ENCODE peak calls at places on chromosomes 12 and 14, in nine cellular contexts. W, I, F, G, U, A, X, M and D are unnamed samples. For H3K4me1, the result is how much of the 10 kb centered on the place peaks cover.

GRCh38 chr12:122090759-122091535 is 12.4 kb downstream of the MLXIP start:
- DNase-seq in W (peak), I (peak), F (no peak), G (peak), U (no peak), A (no peak), X (peak), M (peak), D (no peak)

GRCh38 chr14:56046546-56046945 is 71.7 kb upstream of the PELI2 start:
- DNase-seq in W (no peak), I (no peak), F (no peak), G (no peak), U (no peak), A (no peak), X (no peak), M (no peak), D (no peak)

GRCh38 chr12:26678697-26679660 is 154.0 kb downstream of the ITPR2 start:
- DNase-seq in W (no peak), I (no peak), F (no peak), G (no peak), U (no peak), A (no peak), X (no peak), M (no peak), D (peak)

GRCh38 chr12:103865151-103865730 is 24.2 kb upstream of the NT5DC3 start:
- DNase-seq in W (no peak), I (no peak), F (no peak), G (no peak), U (peak), A (no peak), X (no peak), M (no peak), D (no peak)

GRCh38 chr14:104735830-104736642 is 12.0 kb downstream of the ADSS1 start:
- DNase-seq in W (peak), I (peak), F (no peak), G (peak), U (peak), A (no peak), X (peak), M (peak), D (peak)

GRCh38 chr12:118103601-118104382 is at the start of gene VSIG10:
- DNase-seq in W (peak), I (peak), F (peak), G (peak), U (peak), A (peak), X (peak), M (peak), D (peak)

GRCh38 chr12:108839011-108839889 is 18.1 kb downstream of the SSH1 start:
- DNase-seq in W (peak), I (peak), F (no peak), G (peak), U (peak), A (peak), X (peak), M (peak), D (peak)

GRCh38 chr12:60162988-60163720 is 567.3 kb downstream of the SLC16A7 start:
- DNase-seq in W (no peak), I (no peak), F (no peak), G (no peak), U (no peak), A (no peak), X (peak), M (no peak), D (no peak)

GRCh38 chr14:28635387-28635786 is 131.2 kb upstream of the FOXG1 start:
- DNase-seq in W (no peak), I (no peak), F (peak), G (peak), U (peak), A (no peak), X (no peak), M (no peak), D (peak)

GRCh38 chr12:32379213-32379612 is 20.1 kb upstream of the FGD4 start:
- DNase-seq in W (no peak), I (no peak), F (no peak), G (no peak), U (no peak), A (no peak), X (no peak), M (no peak), D (no peak)

GRCh38 chr12:118586433-118586832 is 210.1 kb downstream of the SUDS3 start:
- DNase-seq in W (no peak), I (no peak), F (no peak), G (no peak), U (no peak), A (no peak), X (no peak), M (no peak), D (no peak)

GRCh38 chr12:46459111-46459510 is 86.5 kb upstream of the SLC38A2 start:
- DNase-seq in W (no peak), I (no peak), F (no peak), G (peak), U (peak), A (no peak), X (no peak), M (no peak), D (peak)

GRCh38 chr12:28574746-28575592 is 384.7 kb downstream of the CCDC91 start:
- DNase-seq in W (no peak), I (no peak), F (no peak), G (no peak), U (no peak), A (no peak), X (no peak), M (no peak), D (no peak)

GRCh38 chr14:72715215-72715909 is 178.5 kb downstream of the DPF3 start:
- DNase-seq in W (no peak), I (no peak), F (no peak), G (peak), U (no peak), A (no peak), X (peak), M (no peak), D (no peak)

GRCh38 chr12:111775205-111776193 is 8.8 kb downstream of the ALDH2 start:
- DNase-seq in W (peak), I (peak), F (no peak), G (peak), U (peak), A (no peak), X (peak), M (peak), D (peak)

GRCh38 chr14:39568809-39569538 is 136.7 kb upstream of the FBXO33 start:
- DNase-seq in W (no peak), I (no peak), F (no peak), G (no peak), U (no peak), A (no peak), X (no peak), M (no peak), D (no peak)

GRCh38 chr12:25054783-25055144 is 105.9 kb upstream of the BCAT1 start:
- DNase-seq in W (no peak), I (no peak), F (no peak), G (peak), U (peak), A (peak), X (no peak), M (no peak), D (peak)

GRCh38 chr14:61347771-61348443 is 26.5 kb downstream of the PRKCH start:
- DNase-seq in W (no peak), I (no peak), F (no peak), G (no peak), U (no peak), A (no peak), X (no peak), M (no peak), D (no peak)

GRCh38 chr12:50642755-50643154 is 121.1 kb upstream of the ATF1 start:
- DNase-seq in W (no peak), I (no peak), F (no peak), G (no peak), U (peak), A (no peak), X (no peak), M (no peak), D (no peak)

GRCh38 chr12:56955631-56956256 is 1.7 kb downstream of the RDH16 start:
- DNase-seq in W (no peak), I (no peak), F (no peak), G (peak), U (peak), A (no peak), X (no peak), M (no peak), D (peak)

GRCh38 chr12:24135158-24135850 is 185.8 kb upstream of the SOX5 start:
- DNase-seq in W (no peak), I (no peak), F (no peak), G (peak), U (no peak), A (no peak), X (no peak), M (no peak), D (no peak)

GRCh38 chr12:128388461-128388921 is 121.5 kb downstream of the TMEM132C start:
- DNase-seq in W (no peak), I (no peak), F (no peak), G (no peak), U (no peak), A (no peak), X (peak), M (no peak), D (no peak)

GRCh38 chr12:2959194-2959507 is at the start of gene TEAD4:
- DNase-seq in W (peak), I (peak), F (peak), G (peak), U (peak), A (no peak), X (peak), M (peak), D (peak)

GRCh38 chr14:72000907-72001306 is 68.7 kb downstream of the RGS6 start:
- DNase-seq in W (peak), I (peak), F (no peak), G (no peak), U (no peak), A (no peak), X (peak), M (peak), D (no peak)

GRCh38 chr14:69571879-69572633 is 2.6 kb downstream of the CCDC177 start:
- DNase-seq in W (no peak), I (no peak), F (no peak), G (peak), U (peak), A (no peak), X (peak), M (peak), D (no peak)

GRCh38 chr12:119932921-119933320 is 55.8 kb upstream of the CIT start:
- DNase-seq in W (no peak), I (no peak), F (no peak), G (no peak), U (no peak), A (no peak), X (no peak), M (no peak), D (no peak)

GRCh38 chr12:22787557-22787956 is 162.6 kb downstream of the ETNK1 start:
- DNase-seq in W (no peak), I (peak), F (no peak), G (peak), U (no peak), A (no peak), X (no peak), M (no peak), D (no peak)

GRCh38 chr12:93403988-93404803 is 26.5 kb downstream of the NUDT4 start:
- DNase-seq in W (no peak), I (no peak), F (no peak), G (peak), U (no peak), A (no peak), X (no peak), M (no peak), D (peak)

GRCh38 chr12:19894049-19894448 is 454.8 kb downstream of the AEBP2 start:
- DNase-seq in W (no peak), I (no peak), F (no peak), G (peak), U (peak), A (no peak), X (no peak), M (no peak), D (peak)

GRCh38 chr14:89628521-89628920 is 211.5 kb upstream of the FOXN3 start:
- DNase-seq in W (no peak), I (no peak), F (no peak), G (no peak), U (no peak), A (no peak), X (no peak), M (no peak), D (no peak)

GRCh38 chr12:81128930-81129554 is 51.2 kb downstream of the ACSS3 start:
- DNase-seq in W (no peak), I (no peak), F (peak), G (peak), U (peak), A (no peak), X (peak), M (no peak), D (peak)

GRCh38 chr12:2453076-2453806 is 341.5 kb upstream of the FKBP4 start:
- DNase-seq in W (no peak), I (no peak), F (no peak), G (no peak), U (no peak), A (no peak), X (no peak), M (no peak), D (no peak)

GRCh38 chr14:81435578-81436295 is 35.6 kb upstream of the STON2 start:
- DNase-seq in W (peak), I (peak), F (peak), G (peak), U (peak), A (no peak), X (peak), M (peak), D (peak)

GRCh38 chr12:113155060-113155459 is 5.5 kb downstream of the CFAP73 start:
- DNase-seq in W (no peak), I (no peak), F (no peak), G (no peak), U (no peak), A (no peak), X (no peak), M (no peak), D (no peak)
- H3K4me1 ChIP-seq in W (under half), I (under half), F (under half), G (under half), U (under half), A (under half), X (under half), M (under half), D (under half)

DNA sequence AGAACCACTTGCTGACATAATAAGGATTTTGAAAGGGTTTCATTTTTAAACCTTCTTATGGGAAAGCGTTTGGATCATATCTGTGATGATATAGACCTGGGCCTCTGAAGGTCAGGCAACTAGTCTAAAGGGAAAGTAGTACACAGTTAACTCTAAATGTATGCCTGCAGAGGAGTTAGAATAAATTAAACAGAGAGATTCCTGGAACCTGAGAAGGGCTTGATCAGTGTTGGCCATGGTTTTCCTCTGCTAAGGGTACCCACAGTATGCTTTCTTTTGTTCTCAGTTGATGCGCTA is 14.4 kb upstream of the POLR3B start:
- DNase-seq in W (no peak), I (no peak), F (no peak), G (no peak), U (no peak), A (no peak), X (no peak), M (no peak), D (no peak)
- H3K4me1 ChIP-seq in W (under half), I (under half), F (under half), G (under half), U (under half), A (under half), X (under half), M (under half), D (under half)

DNA sequence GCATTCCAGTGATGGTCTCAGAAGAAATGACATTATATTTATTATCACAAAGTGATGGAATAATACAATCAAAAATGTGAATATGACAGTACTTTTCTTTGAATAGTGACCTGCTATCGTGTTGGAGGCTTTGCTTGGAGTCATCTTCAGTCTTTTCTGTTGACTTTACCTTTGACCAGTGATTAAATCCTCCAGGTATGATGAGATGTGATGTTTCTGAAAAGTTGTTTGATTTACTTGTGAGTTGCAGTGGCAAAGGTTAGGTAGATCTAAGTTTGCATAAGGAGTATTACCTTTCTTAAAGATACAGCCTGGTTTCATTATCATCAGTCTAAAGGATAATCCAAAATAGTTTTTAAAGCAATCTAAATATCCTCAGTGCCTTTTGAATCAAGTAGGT is 4.6 kb downstream of the TCP11L2 start:
- DNase-seq in W (no peak), I (no peak), F (no peak), G (no peak), U (no peak), A (no peak), X (no peak), M (no peak), D (no peak)
- H3K4me1 ChIP-seq in W (half or more), I (under half), F (under half), G (under half), U (under half), A (under half), X (under half), M (under half), D (under half)

GRCh38 chr12:124508323-124509096 is 58.9 kb downstream of the NCOR2 start:
- DNase-seq in W (no peak), I (no peak), F (no peak), G (peak), U (no peak), A (no peak), X (no peak), M (no peak), D (no peak)
- H3K4me1 ChIP-seq in W (half or more), I (under half), F (half or more), G (under half), U (half or more), A (under half), X (half or more), M (under half), D (half or more)

GRCh38 chr14:102829106-102829505 is 51.9 kb downstream of the TRAF3 start:
- DNase-seq in W (no peak), I (no peak), F (no peak), G (peak), U (no peak), A (no peak), X (no peak), M (no peak), D (no peak)
- H3K4me1 ChIP-seq in W (under half), I (under half), F (under half), G (under half), U (under half), A (under half), X (under half), M (under half), D (under half)

GRCh38 chr12:6276247-6276887 is 34.1 kb upstream of the PLEKHG6 start:
- DNase-seq in W (no peak), I (no peak), F (no peak), G (no peak), U (no peak), A (no peak), X (no peak), M (no peak), D (no peak)

GRCh38 chr12:6277982-6278438 is 32.5 kb upstream of the PLEKHG6 start:
- DNase-seq in W (peak), I (no peak), F (no peak), G (no peak), U (peak), A (no peak), X (peak), M (no peak), D (no peak)

GRCh38 chr12:6275609-6276246 is 34.8 kb upstream of the PLEKHG6 start:
- DNase-seq in W (no peak), I (no peak), F (no peak), G (no peak), U (no peak), A (no peak), X (no peak), M (peak), D (no peak)

GRCh38 chr12:6278439-6279255 is 31.8 kb upstream of the PLEKHG6 start:
- DNase-seq in W (peak), I (peak), F (peak), G (peak), U (peak), A (peak), X (peak), M (peak), D (peak)

DNA sequence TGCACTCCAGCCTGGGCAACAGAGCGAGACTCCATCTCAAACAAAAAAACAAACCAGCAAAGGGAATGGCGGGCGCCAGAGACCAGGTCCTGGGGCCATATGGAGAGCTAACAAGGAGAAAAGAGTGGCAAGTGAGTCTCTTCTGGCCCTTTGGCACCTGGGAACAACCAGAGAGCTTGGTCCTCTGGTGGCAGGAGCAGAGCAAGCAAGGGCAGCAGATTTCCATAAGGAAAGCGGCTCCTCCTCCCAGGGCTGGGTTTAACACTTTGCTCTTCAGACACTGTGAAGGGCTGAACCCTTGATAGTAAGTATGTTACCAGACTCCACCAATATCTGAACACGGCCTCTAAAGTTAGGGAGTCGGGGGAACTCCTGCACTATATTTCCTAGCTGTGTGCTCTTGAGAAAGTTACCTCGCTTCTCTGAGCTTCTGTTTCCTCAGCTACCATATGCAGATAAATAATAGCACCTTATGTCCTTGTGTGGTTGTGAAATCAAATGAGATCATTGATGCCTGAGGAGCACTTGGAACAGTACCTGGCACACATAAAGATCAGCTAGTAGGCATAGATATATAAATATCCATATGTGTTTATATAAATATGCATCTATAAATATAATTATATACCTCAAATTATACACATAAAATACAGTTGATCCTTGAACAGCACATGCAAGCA is 33.4 kb upstream of the PLEKHG6 start:
- DNase-seq in W (no peak), I (no peak), F (no peak), G (no peak), U (peak), A (no peak), X (no peak), M (no peak), D (peak)
- H3K4me1 ChIP-seq in W (under half), I (under half), F (under half), G (under half), U (half or more), A (under half), X (under half), M (under half), D (half or more)

DNA sequence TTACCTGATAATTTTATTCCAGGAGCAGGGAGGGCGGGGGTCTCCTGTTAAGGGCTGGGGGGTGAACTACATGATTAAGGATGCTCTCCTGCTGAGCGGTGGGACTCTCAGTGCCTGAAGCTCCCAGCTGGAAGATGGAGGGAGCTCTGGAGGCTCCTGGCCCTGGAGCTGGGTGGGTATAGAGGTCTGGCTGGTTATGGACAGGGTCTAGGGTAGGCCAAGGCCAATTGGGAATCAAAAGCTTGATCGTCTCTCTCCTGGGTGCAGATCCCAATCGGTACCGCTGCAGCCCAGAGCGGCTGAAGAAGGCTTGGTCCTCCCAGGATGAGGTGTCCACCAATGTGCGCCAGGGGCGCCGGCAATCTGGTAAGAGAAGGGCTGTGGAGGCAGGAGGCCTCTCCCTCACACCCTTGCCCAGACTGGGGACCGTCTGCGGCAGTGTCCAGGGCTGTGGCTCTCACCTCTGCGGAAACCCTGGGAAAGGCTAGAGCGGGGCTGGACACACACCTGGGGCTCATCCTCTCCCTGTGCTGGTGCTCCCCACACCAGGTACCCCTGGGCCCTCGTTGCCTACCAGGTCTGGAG is 28.4 kb downstream of the PLEKHG3 start:
- DNase-seq in W (peak), I (no peak), F (no peak), G (no peak), U (no peak), A (no peak), X (no peak), M (peak), D (no peak)
- H3K4me1 ChIP-seq in W (under half), I (under half), F (under half), G (under half), U (under half), A (under half), X (under half), M (under half), D (under half)

GRCh38 chr12:51915003-51915625 is 7.8 kb downstream of the ACVRL1 start:
- DNase-seq in W (peak), I (no peak), F (no peak), G (no peak), U (no peak), A (no peak), X (no peak), M (peak), D (no peak)
- H3K4me1 ChIP-seq in W (half or more), I (under half), F (under half), G (under half), U (under half), A (under half), X (under half), M (under half), D (under half)

GRCh38 chr14:75340921-75341320 is 62.3 kb downstream of the FOS start:
- DNase-seq in W (peak), I (peak), F (no peak), G (peak), U (no peak), A (no peak), X (peak), M (peak), D (no peak)
- H3K4me1 ChIP-seq in W (under half), I (under half), F (under half), G (under half), U (under half), A (under half), X (under half), M (under half), D (half or more)